ENCODE peak calls at places on chromosomes 16 and 17, in four cellular contexts. Y is HEK293T, M is K562, P is WTC11. D is an unnamed sample.

GRCh38 chr17:45370949-45371413 is 54.2 kb upstream of the MAP3K14 start:
- DNase-seq in Y (no peak), M (no peak), P (peak), D (no peak)

GRCh38 chr16:79272141-79272577 is 328.4 kb downstream of the MAF start:
- DNase-seq in Y (no peak), M (no peak), P (no peak), D (no peak)

GRCh38 chr17:1724869-1725641 is 551 bp downstream of the WDR81 start:
- DNase-seq in Y (peak), M (no peak), P (peak), D (no peak)

GRCh38 chr16:53504161-53504663 is 1.2 kb upstream of the AKTIP start:
- DNase-seq in Y (no peak), M (no peak), P (peak), D (no peak)

GRCh38 chr16:88052661-88053060 is 101.4 kb downstream of the BANP start:
- DNase-seq in Y (no peak), M (no peak), P (no peak), D (no peak)

GRCh38 chr16:47064775-47065174 is 79.0 kb downstream of the NETO2 start:
- DNase-seq in Y (no peak), M (no peak), P (no peak), D (no peak)

GRCh38 chr16:59684911-59685310 is 950.8 kb upstream of the GOT2 start:
- DNase-seq in Y (no peak), M (no peak), P (no peak), D (no peak)

GRCh38 chr17:37483311-37484039 is 6.2 kb upstream of the DUSP14 start:
- DNase-seq in Y (no peak), M (no peak), P (no peak), D (no peak)

GRCh38 chr16:19520861-19521331 is 1.0 kb downstream of the GDE1 start:
- DNase-seq in Y (peak), M (peak), P (no peak), D (no peak)

GRCh38 chr16:626174-626765 is 4.5 kb upstream of the WFIKKN1 start:
- DNase-seq in Y (no peak), M (no peak), P (no peak), D (no peak)

GRCh38 chr17:71441098-71441497 is 679.7 kb upstream of the SOX9 start:
- DNase-seq in Y (peak), M (no peak), P (no peak), D (no peak)

GRCh38 chr16:72066747-72067146 is 3.7 kb downstream of the HPR start:
- DNase-seq in Y (peak), M (peak), P (no peak), D (peak)

GRCh38 chr17:73042809-73043685 is 49.4 kb downstream of the SLC39A11 start:
- DNase-seq in Y (no peak), M (no peak), P (no peak), D (no peak)

GRCh38 chr17:72654746-72655145 is 437.7 kb downstream of the SLC39A11 start:
- DNase-seq in Y (no peak), M (no peak), P (no peak), D (peak)

GRCh38 chr17:30336369-30337171 is 2.7 kb upstream of the TMIGD1 start:
- DNase-seq in Y (peak), M (peak), P (peak), D (peak)

GRCh38 chr16:70775399-70775798 is 25.6 kb downstream of the VAC14 start:
- DNase-seq in Y (no peak), M (no peak), P (no peak), D (no peak)

GRCh38 chr17:42845918-42846593 is 1.7 kb downstream of the AOC2 start:
- DNase-seq in Y (no peak), M (no peak), P (no peak), D (no peak)

GRCh38 chr17:38705523-38705802 is 390 bp downstream of the MLLT6 start:
- DNase-seq in Y (no peak), M (peak), P (no peak), D (no peak)

GRCh38 chr16:88854306-88855111 is 2.2 kb downstream of the GALNS start:
- DNase-seq in Y (no peak), M (peak), P (no peak), D (no peak)

GRCh38 chr17:64336760-64337413 is 53.8 kb downstream of the PECAM1 start:
- DNase-seq in Y (no peak), M (no peak), P (peak), D (no peak)

GRCh38 chr17:75514299-75515228 is 773 bp downstream of the CASKIN2 start:
- DNase-seq in Y (no peak), M (peak), P (peak), D (no peak)

GRCh38 chr17:38591759-38592241 is 14.0 kb downstream of the SRCIN1 start:
- DNase-seq in Y (no peak), M (no peak), P (no peak), D (no peak)

GRCh38 chr17:70169707-70170597 is 620 bp downstream of the KCNJ2 start:
- DNase-seq in Y (no peak), M (no peak), P (no peak), D (no peak)

GRCh38 chr17:46154151-46154816 is 38.9 kb downstream of the KANSL1 start:
- DNase-seq in Y (no peak), M (no peak), P (no peak), D (no peak)

GRCh38 chr16:24955975-24956731 is 59.0 kb downstream of the ARHGAP17 start:
- DNase-seq in Y (no peak), M (no peak), P (no peak), D (no peak)

GRCh38 chr17:45018514-45019176 is 32.8 kb downstream of the DCAKD start:
- DNase-seq in Y (no peak), M (peak), P (peak), D (no peak)

GRCh38 chr16:74160759-74161158 is 135.9 kb upstream of the PSMD7 start:
- DNase-seq in Y (no peak), M (no peak), P (no peak), D (no peak)

GRCh38 chr16:80460004-80460403 is 80.8 kb upstream of the DYNLRB2 start:
- DNase-seq in Y (no peak), M (no peak), P (no peak), D (no peak)
- TF ChIP-seq ELF4 in Y (no peak), M (no peak), P (no peak), D (no peak)

DNA sequence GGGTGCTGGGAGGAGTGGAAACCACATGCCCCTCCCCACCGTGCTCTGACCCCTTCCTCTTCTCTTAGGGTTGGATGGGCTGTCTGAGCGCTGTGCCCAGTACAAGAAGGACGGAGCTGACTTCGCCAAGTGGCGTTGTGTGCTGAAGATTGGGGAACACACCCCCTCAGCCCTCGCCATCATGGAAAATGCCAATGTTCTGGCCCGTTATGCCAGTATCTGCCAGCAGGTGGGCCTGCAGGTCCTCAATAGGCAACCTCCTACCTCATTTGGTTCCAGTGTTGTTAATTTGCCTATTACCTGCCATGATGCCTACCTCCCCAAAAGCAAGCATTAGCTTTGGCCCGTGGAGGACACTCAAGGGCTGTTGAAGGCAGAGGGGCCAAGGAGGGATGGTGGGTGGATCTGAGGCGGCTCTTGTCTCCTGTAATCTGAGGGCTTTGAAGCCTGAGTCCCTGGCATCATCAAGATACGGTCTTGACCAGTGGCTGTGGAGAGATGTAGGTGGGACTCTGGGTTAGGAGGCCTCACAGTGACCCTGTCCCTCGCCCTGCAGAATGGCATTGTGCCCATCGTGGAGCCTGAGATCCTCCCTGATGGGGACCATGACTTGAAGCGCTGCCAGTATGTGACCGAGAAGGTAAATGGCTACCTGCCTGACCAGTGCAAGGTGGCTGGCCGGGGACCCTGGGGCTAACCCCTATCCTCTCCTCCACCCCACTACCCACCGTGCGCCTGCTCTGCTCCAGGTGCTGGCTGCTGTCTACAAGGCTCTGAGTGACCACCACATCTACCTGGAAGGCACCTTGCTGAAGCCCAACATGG is 3.4 kb downstream of the ALDOA start:
- DNase-seq in Y (no peak), M (no peak), P (peak), D (peak)
- TF ChIP-seq ELF4 in Y (no peak), M (no peak), P (no peak), D (no peak)

DNA sequence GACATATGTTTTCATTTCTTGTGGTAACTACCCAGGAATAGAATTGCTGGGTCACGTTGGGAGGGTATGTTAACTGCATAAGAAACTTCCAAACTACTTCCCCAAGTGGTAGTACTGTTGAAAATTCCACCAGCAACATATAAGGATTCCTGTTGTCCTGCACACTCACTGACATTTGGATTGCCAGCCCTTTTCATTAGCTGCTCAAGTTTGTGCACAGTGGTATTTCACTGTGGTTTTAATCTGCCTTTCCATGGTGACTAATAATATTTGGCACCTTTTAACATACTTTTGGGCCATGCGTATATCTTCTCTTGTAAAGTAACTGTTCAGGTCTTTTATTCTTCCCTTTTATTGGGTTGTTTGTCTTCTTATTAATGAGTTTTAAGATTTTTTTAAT is 103.3 kb downstream of the GNAO1 start:
- DNase-seq in Y (no peak), M (no peak), P (no peak), D (no peak)
- TF ChIP-seq ELF4 in Y (no peak), M (no peak), P (no peak), D (no peak)

GRCh38 chr17:78039581-78039980 is 81.1 kb downstream of the TNRC6C start:
- DNase-seq in Y (no peak), M (no peak), P (no peak), D (no peak)
- TF ChIP-seq ELF4 in Y (no peak), M (no peak), P (no peak), D (no peak)

DNA sequence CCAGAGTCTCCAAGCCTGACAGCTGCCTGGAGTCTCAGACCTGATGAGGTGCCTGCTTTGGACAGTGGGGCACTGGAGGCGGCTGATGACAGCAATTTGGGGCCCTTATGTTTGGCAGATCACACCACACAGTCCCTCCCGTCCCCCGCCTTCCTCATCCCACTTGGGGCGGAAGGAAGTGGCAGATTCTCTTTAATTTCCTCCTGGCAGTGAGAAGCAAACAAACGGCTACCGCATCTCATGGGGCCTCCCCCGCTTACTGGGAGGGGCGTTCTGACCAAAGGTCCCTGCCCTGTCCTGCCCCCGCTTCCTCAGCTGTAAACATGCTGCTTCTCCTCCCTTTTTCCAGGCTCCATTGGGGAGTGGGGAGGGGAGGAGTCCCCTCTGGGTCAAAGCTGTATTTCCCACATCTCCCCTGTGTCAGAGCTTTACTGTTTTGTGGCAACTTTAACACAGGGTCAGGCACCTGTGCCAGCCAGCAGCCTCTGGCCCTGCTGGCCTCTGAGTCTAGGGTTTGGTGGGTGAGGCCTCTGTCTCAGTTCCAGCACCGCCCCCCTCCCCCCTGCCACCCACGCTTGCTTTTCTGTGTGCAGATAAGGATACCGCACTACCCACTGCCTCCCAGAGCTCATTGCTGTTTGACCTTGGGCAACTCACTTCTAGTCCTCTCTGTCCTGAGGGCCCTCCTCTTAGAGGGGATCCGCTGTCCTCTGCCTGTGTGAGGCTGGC is 5.4 kb upstream of the NFATC3 start:
- DNase-seq in Y (no peak), M (peak), P (no peak), D (peak)
- TF ChIP-seq ELF4 in Y (no peak), M (peak), P (no peak), D (peak)

DNA sequence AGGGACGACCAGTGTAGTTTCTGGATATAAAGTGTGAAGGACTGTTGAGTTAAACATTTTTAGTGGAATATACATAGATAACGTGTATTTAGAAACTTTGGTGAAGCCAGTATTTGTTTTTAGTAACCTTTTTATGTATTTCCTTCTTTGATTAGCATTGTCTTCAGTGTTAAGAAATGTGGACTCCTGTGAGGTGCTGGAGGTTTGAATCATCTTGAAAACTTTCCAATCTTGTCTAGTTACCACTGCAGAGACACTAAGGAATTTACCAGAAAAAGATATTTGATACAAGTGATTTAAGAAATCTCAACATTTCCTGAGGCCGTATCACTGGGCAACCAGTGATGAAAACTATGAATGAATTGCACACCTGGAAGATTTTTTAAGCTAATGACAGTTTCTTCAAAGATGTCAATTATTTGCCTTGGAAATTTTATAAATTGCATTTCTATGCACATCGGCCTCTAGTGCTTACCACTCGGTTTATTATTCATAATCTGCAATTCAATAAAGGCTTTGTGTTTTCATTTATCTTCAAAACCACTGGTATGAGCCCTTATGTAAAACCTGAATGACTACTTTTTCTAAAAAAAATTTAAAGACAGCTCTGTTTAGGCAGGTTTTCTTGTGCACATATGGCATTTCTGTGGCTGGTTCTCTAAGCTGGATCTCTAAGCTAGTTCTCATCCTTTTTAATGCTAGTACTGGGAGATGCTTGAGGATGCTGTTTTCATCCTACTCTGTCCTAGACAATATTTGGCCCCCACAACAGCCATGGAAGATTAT is 31.4 kb upstream of the ADCY7 start:
- DNase-seq in Y (no peak), M (no peak), P (no peak), D (no peak)
- TF ChIP-seq ELF4 in Y (no peak), M (no peak), P (no peak), D (no peak)

DNA sequence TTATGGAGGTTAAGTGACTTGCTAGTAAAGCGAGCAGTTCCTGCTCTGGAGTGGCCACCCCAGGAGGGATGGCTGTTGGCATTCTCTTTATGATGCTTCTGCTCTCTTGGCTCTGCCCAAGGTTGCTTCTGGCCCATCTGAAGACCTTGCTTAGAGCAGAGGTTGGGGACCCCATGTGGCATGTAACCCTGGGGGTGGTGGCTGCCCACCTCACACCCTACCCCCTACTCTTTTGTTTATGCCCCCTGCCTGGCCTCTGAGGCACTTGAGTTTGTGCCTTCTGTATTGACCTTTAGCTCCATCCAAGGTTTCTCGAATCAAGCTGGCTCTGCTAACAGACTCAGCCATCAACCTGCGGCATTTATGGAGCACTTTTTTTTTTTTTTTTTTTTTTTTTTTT is 214.6 kb downstream of the MSI2 start:
- DNase-seq in Y (no peak), M (no peak), P (no peak), D (no peak)
- TF ChIP-seq ELF4 in Y (no peak), M (no peak), P (no peak), D (no peak)

GRCh38 chr17:50911890-50912289 is 45.7 kb upstream of the TOB1 start:
- DNase-seq in Y (no peak), M (no peak), P (no peak), D (no peak)

GRCh38 chr17:50908860-50909764 is 43.0 kb upstream of the TOB1 start:
- DNase-seq in Y (no peak), M (peak), P (peak), D (peak)

GRCh38 chr17:50908140-50908859 is 42.1 kb upstream of the TOB1 start:
- DNase-seq in Y (no peak), M (no peak), P (no peak), D (no peak)

GRCh38 chr17:50911450-50911849 is 45.3 kb upstream of the TOB1 start:
- DNase-seq in Y (no peak), M (no peak), P (no peak), D (no peak)

GRCh38 chr17:50909765-50910661 is 43.9 kb upstream of the TOB1 start:
- DNase-seq in Y (no peak), M (no peak), P (no peak), D (peak)
- TF ChIP-seq ELF4 in Y (no peak), M (no peak), P (no peak), D (no peak)

D was measured in HepG2.